ENCODE peak calls at places on chromosome 12, in nine cellular contexts. X is heart right ventricle, C is DND-41, D is fibroblast of mammary gland, L is left ventricle myocardium inferior, N is keratinocyte, J is endothelial cell of umbilical vein, T is HFF-Myc, E is GM12865. Z is an unnamed sample.

GRCh38 chr12:14612895-14613294 is 45.2 kb upstream of the PLBD1 start:
- DNase-seq in C (no peak), E (no peak), X (no peak), D (no peak), T (no peak), J (no peak), N (no peak), L (no peak), Z (no peak)

GRCh38 chr12:6620137-6620884 is 13.1 kb upstream of the CHD4 start:
- DNase-seq in L (no peak), J (peak), X (no peak), T (no peak), E (no peak), C (no peak), N (no peak), D (peak), Z (peak)

GRCh38 chr12:32535260-32535999 is 136.1 kb downstream of the FGD4 start:
- DNase-seq in N (no peak), E (no peak), C (peak), L (peak), J (peak), X (peak), T (peak), D (peak), Z (peak)

GRCh38 chr12:41442905-41443304 is 254.8 kb downstream of the PDZRN4 start:
- DNase-seq in T (no peak), E (no peak), L (no peak), X (no peak), N (no peak), D (no peak), C (no peak), J (no peak), Z (no peak)

GRCh38 chr12:64824500-64825142 is at the start of gene TBC1D30:
- DNase-seq in E (peak), X (no peak), C (no peak), J (peak), D (no peak), N (no peak), T (no peak), L (no peak), Z (peak)

GRCh38 chr12:9784816-9785215 is 24.1 kb upstream of the CD69 start:
- DNase-seq in X (no peak), C (no peak), E (no peak), J (no peak), N (no peak), D (no peak), T (no peak), L (no peak), Z (no peak)

GRCh38 chr12:104355630-104356029 is 52.1 kb downstream of the EID3 start:
- DNase-seq in T (no peak), J (no peak), X (no peak), L (no peak), C (no peak), D (no peak), N (no peak), E (no peak), Z (no peak)

GRCh38 chr12:14283489-14284144 is 81.9 kb upstream of the ATF7IP start:
- DNase-seq in T (no peak), N (no peak), L (no peak), D (no peak), C (no peak), X (no peak), J (no peak), E (peak), Z (no peak)

GRCh38 chr12:127779301-127780045 is 487.5 kb upstream of the TMEM132C start:
- DNase-seq in T (no peak), J (no peak), X (no peak), L (no peak), E (no peak), N (no peak), D (no peak), C (no peak), Z (peak)

GRCh38 chr12:62720661-62721330 is 214.2 kb downstream of the PPM1H start:
- DNase-seq in T (peak), D (no peak), E (no peak), L (no peak), J (peak), N (no peak), C (no peak), X (peak), Z (peak)

GRCh38 chr12:22304341-22304740 is 30.2 kb downstream of the ST8SIA1 start:
- DNase-seq in X (no peak), D (no peak), C (no peak), N (no peak), E (no peak), J (no peak), T (no peak), L (no peak), Z (no peak)

GRCh38 chr12:124837958-124838803 is 25.5 kb downstream of the SCARB1 start:
- DNase-seq in T (peak), E (no peak), X (peak), C (no peak), L (peak), N (peak), J (peak), D (peak), Z (peak)

GRCh38 chr12:2639020-2639298 is 155.8 kb upstream of the FKBP4 start:
- DNase-seq in D (no peak), J (no peak), C (no peak), L (no peak), E (no peak), X (no peak), N (no peak), T (no peak), Z (no peak)

GRCh38 chr12:24750263-24750662 is 198.6 kb downstream of the BCAT1 start:
- DNase-seq in T (no peak), N (no peak), C (no peak), D (no peak), J (no peak), L (no peak), X (no peak), E (no peak), Z (no peak)

GRCh38 chr12:6237830-6238229 is 37.6 kb downstream of the CD9 start:
- DNase-seq in N (no peak), D (no peak), C (no peak), J (no peak), E (no peak), X (no peak), T (no peak), L (no peak), Z (no peak)

GRCh38 chr12:18165422-18165871 is 75.5 kb upstream of the RERGL start:
- DNase-seq in L (no peak), C (no peak), D (peak), T (no peak), N (no peak), J (no peak), E (peak), X (no peak), Z (peak)

GRCh38 chr12:125220404-125221273 is 155.4 kb downstream of the AACS start:
- DNase-seq in X (no peak), N (no peak), D (peak), T (no peak), E (no peak), C (no peak), L (no peak), J (no peak), Z (peak)

GRCh38 chr12:4115570-4115969 is 158.0 kb upstream of the CCND2 start:
- DNase-seq in X (no peak), T (no peak), N (no peak), J (no peak), C (no peak), L (no peak), E (no peak), D (no peak), Z (no peak)

GRCh38 chr12:39505025-39505424 is 62.1 kb upstream of the KIF21A start:
- DNase-seq in X (no peak), T (no peak), D (no peak), J (no peak), L (no peak), C (no peak), N (no peak), E (no peak), Z (peak)

GRCh38 chr12:64427988-64428387 is 23.8 kb downstream of the XPOT start:
- DNase-seq in T (no peak), E (no peak), N (no peak), C (no peak), X (no peak), L (no peak), D (no peak), J (no peak), Z (no peak)

GRCh38 chr12:22321620-22322019 is 12.9 kb downstream of the ST8SIA1 start:
- DNase-seq in C (no peak), D (no peak), N (no peak), X (no peak), J (no peak), L (no peak), T (no peak), E (no peak), Z (peak)

GRCh38 chr12:19575307-19576243 is 136.3 kb downstream of the AEBP2 start:
- DNase-seq in E (no peak), T (peak), X (peak), L (peak), N (no peak), C (no peak), J (peak), D (peak), Z (peak)

GRCh38 chr12:132327351-132328171 is 1.8 kb downstream of the GALNT9 start:
- DNase-seq in T (peak), L (no peak), N (no peak), E (no peak), X (no peak), J (peak), C (peak), D (peak), Z (peak)

GRCh38 chr12:113180333-113180732 is 4.9 kb downstream of the DDX54 start:
- DNase-seq in N (no peak), E (no peak), T (no peak), C (no peak), J (no peak), L (no peak), D (peak), X (no peak), Z (no peak)

GRCh38 chr12:1161197-1161596 is 170.2 kb downstream of the ERC1 start:
- DNase-seq in T (no peak), J (no peak), D (no peak), C (no peak), E (no peak), L (no peak), N (no peak), X (no peak), Z (no peak)

GRCh38 chr12:53984901-53985357 is at the start of gene HOXC10:
- DNase-seq in T (peak), N (no peak), L (peak), E (peak), D (peak), J (peak), C (peak), X (peak), Z (peak)

GRCh38 chr12:15684896-15685658 is 104.1 kb downstream of the EPS8 start:
- DNase-seq in N (no peak), X (no peak), D (peak), E (no peak), L (no peak), J (no peak), C (no peak), T (no peak), Z (no peak)

GRCh38 chr12:105773501-105773900 is 365.3 kb downstream of the NUAK1 start:
- DNase-seq in L (no peak), J (no peak), E (no peak), C (no peak), N (no peak), T (no peak), X (no peak), D (no peak), Z (no peak)

GRCh38 chr12:15074351-15074750 is 101.5 kb downstream of the PDE6H start:
- DNase-seq in D (peak), E (no peak), T (no peak), X (no peak), N (no peak), J (no peak), C (no peak), L (no peak), Z (no peak)

GRCh38 chr12:69026341-69026740 is 93.4 kb upstream of the CPM start:
- DNase-seq in C (no peak), D (no peak), E (no peak), X (no peak), J (no peak), L (no peak), T (no peak), N (no peak), Z (no peak)

GRCh38 chr12:87756721-87757120 is 272.5 kb downstream of the C12orf50 start:
- DNase-seq in E (no peak), X (no peak), D (peak), N (no peak), C (no peak), T (no peak), J (no peak), L (no peak), Z (no peak)

GRCh38 chr12:106645465-106646330 is 62.9 kb downstream of the RFX4 start:
- DNase-seq in J (no peak), D (no peak), L (no peak), C (no peak), E (no peak), T (no peak), N (no peak), X (no peak), Z (no peak)

GRCh38 chr12:6384499-6385436 is 806 bp downstream of the LTBR start:
- DNase-seq in E (no peak), X (no peak), T (no peak), L (no peak), D (peak), J (no peak), C (no peak), N (no peak), Z (no peak)

DNA sequence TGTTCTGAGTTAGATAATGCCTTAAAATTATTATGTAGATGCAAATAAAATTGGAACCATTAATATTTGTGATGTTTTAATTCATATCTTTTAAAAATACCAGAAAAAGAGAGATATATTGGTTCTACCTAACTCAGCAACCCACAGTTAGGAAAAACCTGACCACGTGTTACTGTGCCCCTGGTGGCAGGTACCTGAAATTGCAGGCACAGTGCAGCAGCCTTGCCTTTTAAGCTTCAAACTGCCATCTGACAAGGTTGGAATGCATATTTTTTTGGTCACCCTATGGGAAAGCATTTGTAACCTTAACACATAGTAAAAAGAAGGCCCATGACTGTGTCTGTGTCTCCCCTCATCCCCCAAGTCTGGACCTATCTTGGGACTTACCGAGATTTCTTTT is 109.4 kb upstream of the NOS1 start:
- DNase-seq in E (peak), J (no peak), L (no peak), C (no peak), N (no peak), T (no peak), D (no peak), X (no peak), Z (no peak)
- TF ChIP-seq CTCF in E (peak), J (peak), L (peak), C (peak), N (peak), T (peak), D (peak), X (no peak), Z (peak)

DNA sequence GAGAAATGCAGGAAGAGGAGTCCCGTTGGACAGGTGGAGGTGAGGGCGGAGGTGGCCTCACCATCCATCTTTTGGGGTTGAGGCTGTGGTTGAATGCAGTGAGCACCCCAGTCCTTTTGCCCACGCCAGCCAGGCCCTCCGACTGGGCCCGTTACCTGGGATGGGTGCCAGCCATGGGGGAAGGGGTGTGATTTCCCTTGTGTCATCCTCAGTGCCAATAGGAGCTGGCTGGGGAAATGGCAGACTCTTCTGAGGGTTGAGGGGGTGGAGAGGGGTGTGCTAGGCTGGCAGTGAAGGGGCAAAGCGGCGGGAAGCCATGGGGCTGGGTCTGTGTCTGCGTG is 9.6 kb downstream of the KCNH3 start:
- DNase-seq in N (no peak), T (no peak), J (no peak), C (no peak), D (no peak), L (no peak), E (no peak), X (no peak), Z (no peak)
- H3K4me3 ChIP-seq in N (no peak), T (no peak), J (no peak), C (no peak), D (no peak), L (peak), E (no peak), X (peak), Z (no peak)

DNA sequence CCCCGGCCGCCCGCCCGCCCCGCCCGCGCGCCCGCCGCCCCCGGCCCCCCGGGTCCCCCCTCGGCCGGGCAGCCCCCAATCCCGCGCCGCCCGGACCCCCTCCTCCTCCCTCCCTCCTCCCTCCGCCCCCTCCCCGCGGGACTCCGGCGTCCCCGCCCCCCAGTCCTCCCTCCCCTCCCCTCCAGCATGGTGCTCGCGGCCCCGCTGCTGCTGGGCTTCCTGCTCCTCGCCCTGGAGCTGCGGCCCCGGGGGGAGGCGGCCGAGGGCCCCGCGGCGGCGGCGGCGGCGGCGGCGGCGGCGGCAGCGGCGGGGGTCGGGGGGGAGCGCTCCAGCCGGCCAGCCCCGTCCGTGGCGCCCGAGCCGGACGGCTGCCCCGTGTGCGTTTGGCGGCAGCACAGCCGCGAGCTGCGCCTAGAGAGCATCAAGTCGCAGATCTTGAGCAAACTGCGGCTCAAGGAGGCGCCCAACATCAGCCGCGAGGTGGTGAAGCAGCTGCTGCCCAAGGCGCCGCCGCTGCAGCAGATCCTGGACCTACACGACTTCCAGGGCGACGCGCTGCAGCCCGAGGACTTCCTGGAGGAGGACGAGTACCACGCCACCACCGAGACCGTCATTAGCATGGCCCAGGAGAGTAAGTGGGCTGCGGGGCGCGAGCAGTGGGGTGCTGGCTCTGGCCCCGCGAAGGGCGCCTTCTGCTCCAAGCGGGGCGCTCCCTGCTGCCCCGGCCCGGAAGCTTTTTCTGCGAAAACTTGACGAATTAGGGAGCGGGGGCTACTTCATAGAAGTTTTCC is 404 bp downstream of the GDF11 start:
- DNase-seq in X (no peak), E (peak), D (peak), N (no peak), L (peak), J (peak), C (peak), T (no peak), Z (peak)
- TF ChIP-seq CTCF in X (no peak), E (no peak), D (no peak), N (peak), L (no peak), J (no peak), C (peak), T (no peak), Z (peak)

GRCh38 chr12:108318472-108319275 is 20.4 kb downstream of the CMKLR1 start:
- DNase-seq in D (no peak), L (no peak), X (no peak), C (no peak), N (no peak), T (no peak), E (no peak), J (no peak), Z (no peak)

GRCh38 chr12:108322998-108323397 is 16.1 kb downstream of the CMKLR1 start:
- DNase-seq in L (no peak), T (no peak), C (no peak), J (no peak), D (no peak), E (no peak), N (no peak), X (no peak), Z (no peak)

GRCh38 chr12:108319277-108320234 is 19.6 kb downstream of the CMKLR1 start:
- DNase-seq in C (no peak), J (no peak), L (no peak), D (no peak), N (no peak), X (no peak), T (no peak), E (no peak), Z (no peak)

GRCh38 chr12:108321688-108322087 is 17.4 kb downstream of the CMKLR1 start:
- DNase-seq in C (no peak), E (no peak), L (no peak), N (no peak), X (no peak), T (no peak), J (no peak), D (no peak), Z (no peak)

GRCh38 chr12:108320503-108321293 is 18.4 kb downstream of the CMKLR1 start:
- DNase-seq in T (no peak), J (no peak), E (peak), L (no peak), D (no peak), C (no peak), N (no peak), X (no peak), Z (no peak)
- H3K4me3 ChIP-seq in T (no peak), J (no peak), E (peak), L (no peak), D (no peak), C (no peak), N (no peak), X (no peak), Z (no peak)

DNA sequence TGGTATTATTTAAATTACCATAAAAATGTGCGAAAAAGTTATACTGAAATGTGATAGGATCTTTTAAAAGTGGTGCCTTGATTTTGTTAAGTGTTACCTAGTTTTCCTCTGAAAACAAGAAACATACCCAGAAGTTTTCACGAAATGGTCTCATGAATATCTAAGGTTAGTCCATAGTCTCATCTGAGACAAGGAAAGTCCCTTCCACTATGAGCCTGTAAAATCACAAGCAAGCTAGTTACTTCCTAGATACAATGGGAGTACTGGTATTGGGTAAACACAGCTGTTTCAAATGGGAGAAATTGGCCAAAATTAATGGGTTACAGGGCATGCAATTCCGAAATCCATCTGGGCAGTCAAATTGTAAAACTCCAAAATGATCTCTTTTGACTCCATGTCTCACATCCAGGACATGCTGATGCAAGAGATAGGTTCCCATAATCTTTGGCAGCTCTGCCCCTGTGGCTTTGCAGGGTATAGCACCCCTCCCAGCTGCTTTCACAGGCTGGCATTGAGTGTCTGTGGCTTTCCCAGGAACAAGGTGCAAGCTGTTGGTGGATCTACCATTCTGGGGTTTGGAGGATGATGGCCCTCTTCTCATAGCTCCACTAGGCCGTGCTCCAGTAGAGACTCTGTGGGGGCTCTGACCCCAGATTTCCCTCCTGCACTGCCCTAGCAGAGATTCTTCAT is 271.4 kb downstream of the NAV3 start:
- DNase-seq in C (no peak), E (no peak), T (no peak), J (no peak), D (no peak), N (no peak), L (no peak), X (no peak), Z (no peak)
- TF ChIP-seq CTCF in C (no peak), E (peak), T (no peak), J (no peak), D (no peak), N (no peak), L (no peak), X (no peak), Z (no peak)

Z was measured in astrocyte of the spinal cord.